ENCODE peak calls at places on chromosomes 13 and 19, in four cellular contexts. I, Y, D and A are unnamed samples.

GRCh38 chr13:98486412-98486811 is 90.5 kb downstream of the STK24 start:
- DNase-seq in Y (no peak), I (no peak), D (no peak), A (no peak)

GRCh38 chr13:41835871-41836270 is 125.0 kb downstream of the VWA8 start:
- DNase-seq in I (peak), Y (peak), D (no peak), A (peak)

GRCh38 chr13:61040180-61040579 is 375.5 kb downstream of the PCDH20 start:
- DNase-seq in I (no peak), D (no peak), Y (no peak), A (no peak)

GRCh38 chr19:53594811-53595509 is 36.8 kb upstream of the DPRX start:
- DNase-seq in D (no peak), I (no peak), Y (no peak), A (no peak)

GRCh38 chr19:50387176-50387867 is 3.2 kb downstream of the POLD1 start:
- DNase-seq in Y (peak), D (peak), I (peak), A (no peak)

GRCh38 chr13:93146584-93147292 is 79.9 kb upstream of the GPC6 start:
- DNase-seq in I (peak), Y (peak), D (peak), A (peak)

GRCh38 chr19:38970664-38971532 is 4.6 kb downstream of the FBXO17 start:
- DNase-seq in D (peak), Y (peak), I (peak), A (peak)

GRCh38 chr13:37277435-37278144 is 172.1 kb upstream of the CSNK1A1L start:
- DNase-seq in D (peak), I (peak), Y (peak), A (peak)

GRCh38 chr19:54517483-54517882 is 14.9 kb downstream of the LAIR2 start:
- DNase-seq in D (peak), I (peak), Y (peak), A (peak)

GRCh38 chr19:4061178-4061682 is 5.5 kb downstream of the ZBTB7A start:
- DNase-seq in I (peak), D (peak), Y (peak), A (peak)

GRCh38 chr13:98520674-98521449 is 56.0 kb downstream of the STK24 start:
- DNase-seq in Y (no peak), I (no peak), D (no peak), A (no peak)

GRCh38 chr13:100098445-100099116 is 9.7 kb downstream of the PCCA start:
- DNase-seq in D (no peak), I (no peak), Y (no peak), A (no peak)

GRCh38 chr13:83223546-83223945 is 658.7 kb downstream of the SLITRK1 start:
- DNase-seq in I (no peak), Y (no peak), D (no peak), A (no peak)

GRCh38 chr13:62033932-62034331 is 618.3 kb upstream of the PCDH20 start:
- DNase-seq in Y (no peak), I (no peak), D (no peak), A (no peak)

GRCh38 chr13:113327391-113327765 is 30.3 kb downstream of the LAMP1 start:
- DNase-seq in I (no peak), D (no peak), Y (no peak), A (no peak)

GRCh38 chr19:9720541-9720940 is 45.6 kb upstream of the ZNF562 start:
- DNase-seq in Y (no peak), D (no peak), I (no peak), A (no peak)

DNA sequence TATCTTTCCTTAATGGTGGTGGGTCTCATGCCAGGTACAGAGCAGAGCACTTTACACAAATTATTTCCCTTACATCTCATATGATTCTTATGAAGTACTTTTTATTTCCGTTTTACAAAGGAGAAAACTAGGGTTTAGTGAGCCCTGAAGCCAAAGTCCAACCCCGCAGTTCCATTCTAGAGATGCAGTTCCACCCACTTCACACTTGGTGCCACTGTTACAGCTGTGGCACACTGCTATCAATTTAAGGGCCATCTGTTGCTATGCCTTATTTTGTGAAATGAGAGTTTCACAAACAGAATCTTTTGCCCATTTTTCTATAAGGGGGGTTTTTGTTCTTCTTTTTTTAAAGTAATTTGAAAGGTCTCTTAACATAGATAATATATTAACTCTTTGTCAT is 12.9 kb downstream of the MIPEP start:
- DNase-seq in I (no peak), D (peak), Y (peak), A (peak)
- TF ChIP-seq CTCF in I (peak), D (peak), Y (peak), A (peak)

DNA sequence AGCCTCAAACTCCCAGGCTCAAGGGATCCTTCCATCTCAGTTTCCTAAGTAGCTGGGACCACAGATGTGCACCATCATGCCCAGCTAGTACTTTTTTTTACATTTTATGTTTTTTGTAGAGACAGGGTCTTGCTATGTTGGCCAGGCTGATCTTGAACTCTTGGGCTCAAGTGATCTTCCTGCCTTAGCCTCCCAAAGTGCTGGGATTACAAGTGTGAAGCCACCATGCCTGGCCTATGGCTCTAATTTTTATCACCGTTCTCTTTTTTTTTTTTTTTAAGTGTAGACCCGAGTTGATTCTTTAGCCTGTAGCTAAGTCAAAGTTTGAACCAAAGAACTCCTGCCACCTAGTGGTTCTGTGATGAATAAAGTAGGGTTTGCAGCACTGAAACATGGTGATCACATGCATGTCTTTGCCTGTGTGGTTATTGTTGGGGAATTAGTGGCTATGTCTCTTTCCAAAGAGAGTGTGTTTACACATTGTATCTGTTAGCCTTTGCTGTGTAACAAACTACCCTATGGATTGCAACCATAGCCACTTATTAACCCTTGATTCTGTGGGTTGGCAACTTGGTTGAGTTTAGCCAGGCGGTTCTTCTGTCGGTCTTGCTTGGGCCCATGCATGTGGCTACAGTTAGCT is 11.6 kb downstream of the NFILZ start:
- DNase-seq in D (peak), Y (peak), I (peak), A (peak)
- TF ChIP-seq CTCF in D (peak), Y (peak), I (peak), A (peak)

DNA sequence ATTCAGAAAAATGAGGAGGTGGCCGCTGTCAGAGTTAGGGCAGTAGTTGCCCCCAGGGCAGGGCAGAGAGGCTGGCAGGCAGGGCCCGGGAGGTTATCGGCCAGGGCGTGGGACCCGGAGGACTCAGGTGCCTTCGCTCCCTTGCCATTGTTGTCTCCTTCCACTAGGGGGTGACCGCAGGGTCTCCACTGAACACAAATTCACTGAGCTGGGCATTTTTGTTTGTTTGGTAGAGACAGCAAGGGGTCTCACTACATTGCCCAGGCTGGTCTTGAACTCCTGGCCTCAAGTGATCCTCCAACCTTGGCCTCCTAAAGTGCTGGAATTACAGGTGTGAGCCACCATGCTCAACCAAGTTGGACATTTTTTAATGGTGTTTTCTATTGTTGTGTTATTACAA is 25.1 kb downstream of the CARS2 start:
- DNase-seq in D (peak), Y (no peak), I (peak), A (no peak)
- TF ChIP-seq CTCF in D (peak), Y (peak), I (peak), A (peak)

GRCh38 chr19:1767464-1767933 is 14.2 kb downstream of the ONECUT3 start:
- DNase-seq in Y (peak), D (no peak), I (peak), A (no peak)

GRCh38 chr19:1766800-1767352 is 13.6 kb downstream of the ONECUT3 start:
- DNase-seq in Y (no peak), D (no peak), I (no peak), A (no peak)

GRCh38 chr19:1768918-1769644 is 15.8 kb downstream of the ONECUT3 start:
- DNase-seq in D (no peak), Y (no peak), I (no peak), A (no peak)

GRCh38 chr19:1769645-1769985 is 16.3 kb downstream of the ONECUT3 start:
- DNase-seq in D (no peak), Y (no peak), I (no peak), A (no peak)

DNA sequence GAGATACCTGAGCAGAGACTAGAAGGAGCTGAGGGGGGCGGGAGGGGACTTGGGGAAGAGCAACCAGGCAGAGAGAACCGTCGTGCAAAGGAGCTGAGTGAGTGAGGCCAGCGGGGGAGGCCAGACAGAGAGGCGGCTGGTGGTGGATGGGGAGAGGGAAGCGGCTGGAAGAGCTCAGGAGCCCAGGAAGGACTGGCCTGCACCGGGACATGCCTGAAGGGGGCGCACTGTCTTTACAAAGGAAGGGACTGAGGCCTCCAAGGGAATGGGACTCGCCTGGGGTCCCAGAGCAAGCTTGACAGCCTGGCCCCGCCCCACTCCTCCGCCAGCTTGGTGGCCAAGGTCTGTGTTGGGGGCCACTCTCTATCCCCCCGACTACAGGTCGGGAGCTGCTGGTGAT is 14.9 kb downstream of the ONECUT3 start:
- DNase-seq in D (no peak), I (peak), Y (no peak), A (no peak)
- TF ChIP-seq CTCF in D (peak), I (no peak), Y (peak), A (peak)

GRCh38 chr19:2243274-2244121 is 5.6 kb upstream of the AMH start:
- DNase-seq in Y (no peak), I (no peak), D (no peak), A (no peak)
- TF ChIP-seq CTCF in Y (no peak), I (no peak), D (no peak), A (no peak)

GRCh38 chr13:50747939-50748338 is 95.6 kb downstream of the DLEU7 start:
- DNase-seq in D (no peak), Y (peak), I (peak), A (no peak)

GRCh38 chr13:50740052-50740741 is 103.3 kb downstream of the DLEU7 start:
- DNase-seq in I (peak), D (no peak), Y (peak), A (no peak)

GRCh38 chr13:50742353-50742752 is 101.1 kb downstream of the DLEU7 start:
- DNase-seq in D (no peak), I (no peak), Y (no peak), A (no peak)

GRCh38 chr13:50744261-50744660 is 99.2 kb downstream of the DLEU7 start:
- DNase-seq in I (no peak), Y (no peak), D (no peak), A (no peak)

GRCh38 chr13:50745542-50745941 is 98.0 kb downstream of the DLEU7 start:
- DNase-seq in I (no peak), D (no peak), Y (no peak), A (no peak)
- TF ChIP-seq CTCF in I (no peak), D (no peak), Y (no peak), A (no peak)

GRCh38 chr13:97268772-97269171 is 46.6 kb downstream of the MBNL2 start:
- DNase-seq in D (no peak), Y (no peak), I (no peak), A (no peak)
- TF ChIP-seq CTCF in D (no peak), Y (no peak), I (peak), A (no peak)

DNA sequence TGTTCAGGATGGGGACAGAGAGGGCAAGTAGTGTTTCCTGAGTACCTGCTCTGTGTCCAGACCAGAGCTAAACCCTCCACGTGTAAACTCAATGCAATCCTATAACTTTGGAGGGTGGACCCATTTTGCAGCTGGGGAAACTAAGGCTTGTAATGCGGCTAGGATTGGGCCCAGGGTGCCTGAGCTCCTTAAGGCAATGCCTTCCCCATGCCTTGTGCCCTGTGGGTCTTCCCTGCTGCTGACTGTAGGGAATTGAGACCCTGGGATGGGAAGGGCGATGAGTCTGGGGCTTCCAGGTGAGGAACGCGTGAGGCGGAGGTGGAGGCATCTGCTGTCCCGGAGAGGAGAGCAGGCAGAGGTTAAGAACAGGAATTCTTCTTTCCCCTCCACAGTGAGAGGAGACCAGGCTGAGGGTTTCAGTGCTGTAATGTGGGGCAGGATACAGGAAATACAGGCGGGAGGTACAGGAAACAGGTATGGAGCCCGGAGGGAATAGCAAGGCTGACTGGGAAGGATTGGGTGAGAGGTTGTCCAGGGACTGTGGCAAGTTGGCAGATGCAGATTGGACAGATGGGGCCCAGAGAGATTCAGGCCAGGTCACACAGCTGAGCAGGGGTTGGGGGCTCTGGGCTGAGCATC is 19.2 kb downstream of the SLC27A1 start:
- DNase-seq in Y (no peak), D (no peak), I (no peak), A (no peak)
- TF ChIP-seq CTCF in Y (no peak), D (no peak), I (no peak), A (no peak)

DNA sequence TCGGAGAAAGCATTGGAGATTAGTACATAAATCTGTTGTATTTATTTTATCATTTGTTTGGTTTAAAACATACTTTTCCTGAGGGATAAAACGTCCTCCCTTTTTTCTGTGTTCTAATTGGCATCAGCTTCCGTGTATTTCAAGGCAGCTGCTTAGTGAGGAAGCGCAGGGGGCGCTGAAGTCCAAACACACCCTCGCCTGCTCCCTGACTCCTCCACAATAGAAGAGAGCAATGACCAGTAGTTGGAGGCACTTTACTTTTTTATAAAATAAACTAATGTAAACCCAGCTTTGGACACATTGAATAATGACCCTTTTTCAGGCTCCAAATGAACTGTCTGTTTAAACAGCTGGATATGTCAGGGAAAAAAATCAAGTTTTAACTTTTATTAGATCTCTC is 79.9 kb downstream of the RNASEH2B start:
- DNase-seq in I (no peak), Y (no peak), D (no peak), A (no peak)
- TF ChIP-seq CTCF in I (peak), Y (no peak), D (no peak), A (peak)